ENCODE peak calls at places on chromosomes 4 and X, in eight cellular contexts. One of them, this sample, is unnamed.

GRCh38 chr4:140238353-140239041 is 84.5 kb upstream of the MAML3 start:
- DNase-seq in right lobe of liver: peak; percentile 92
- DNase-seq in hepatocyte: peak; percentile 67
- DNase-seq in PC-3: no peak
- DNase-seq in lower lobe of right lung: peak; percentile 91
- DNase-seq in Peyer's patch: peak; percentile 70
- DNase-seq in tibial artery: peak; percentile 96
- DNase-seq in uterus: peak; percentile 93
- DNase-seq in this sample: no peak

GRCh38 chr4:128354205-128354821 is 66.7 kb upstream of the PGRMC2 start:
- DNase-seq in tibial artery: no peak
- DNase-seq in uterus: no peak
- DNase-seq in right lobe of liver: peak; percentile 72
- DNase-seq in Peyer's patch: no peak
- DNase-seq in PC-3: peak; percentile 54
- DNase-seq in lower lobe of right lung: no peak
- DNase-seq in hepatocyte: peak; percentile 38
- DNase-seq in this sample: no peak

GRCh38 chr4:100042711-100043110 is 92.6 kb upstream of the H2AZ1 start:
- DNase-seq in Peyer's patch: no peak
- DNase-seq in hepatocyte: no peak
- DNase-seq in right lobe of liver: no peak
- DNase-seq in uterus: no peak
- DNase-seq in PC-3: no peak
- DNase-seq in lower lobe of right lung: no peak
- DNase-seq in tibial artery: no peak
- DNase-seq in this sample: no peak

GRCh38 chrX:9912341-9912740 is 54.8 kb upstream of the CLDN34 start:
- DNase-seq in uterus: no peak
- DNase-seq in lower lobe of right lung: no peak
- DNase-seq in hepatocyte: no peak
- DNase-seq in tibial artery: no peak
- DNase-seq in Peyer's patch: no peak
- DNase-seq in right lobe of liver: no peak
- DNase-seq in PC-3: no peak
- DNase-seq in this sample: no peak

GRCh38 chrX:37888010-37888409 is 40.6 kb upstream of the DYNLT3 start:
- DNase-seq in PC-3: no peak
- DNase-seq in uterus: no peak
- DNase-seq in hepatocyte: no peak
- DNase-seq in lower lobe of right lung: no peak
- DNase-seq in right lobe of liver: peak; percentile 39
- DNase-seq in Peyer's patch: no peak
- DNase-seq in tibial artery: no peak
- DNase-seq in this sample: no peak

GRCh38 chr4:77155631-77156345 is 1.2 kb upstream of the CCNG2 start:
- DNase-seq in tibial artery: no peak
- DNase-seq in hepatocyte: no peak
- DNase-seq in lower lobe of right lung: no peak
- DNase-seq in uterus: no peak
- DNase-seq in PC-3: no peak
- DNase-seq in Peyer's patch: no peak
- DNase-seq in right lobe of liver: no peak
- DNase-seq in this sample: no peak

GRCh38 chr4:54254915-54255246 is 25.8 kb downstream of the PDGFRA start:
- DNase-seq in right lobe of liver: no peak
- DNase-seq in tibial artery: no peak
- DNase-seq in lower lobe of right lung: no peak
- DNase-seq in PC-3: no peak
- DNase-seq in uterus: no peak
- DNase-seq in hepatocyte: no peak
- DNase-seq in Peyer's patch: no peak
- DNase-seq in this sample: no peak

GRCh38 chr4:183342541-183343533 is 20.6 kb upstream of the CLDN24 start:
- DNase-seq in Peyer's patch: no peak
- DNase-seq in PC-3: no peak
- DNase-seq in hepatocyte: no peak
- DNase-seq in uterus: no peak
- DNase-seq in tibial artery: no peak
- DNase-seq in lower lobe of right lung: no peak
- DNase-seq in right lobe of liver: no peak
- DNase-seq in this sample: no peak

GRCh38 chr4:181578911-181579310 is 664.3 kb upstream of the TENM3 start:
- DNase-seq in lower lobe of right lung: no peak
- DNase-seq in tibial artery: no peak
- DNase-seq in PC-3: no peak
- DNase-seq in right lobe of liver: no peak
- DNase-seq in uterus: no peak
- DNase-seq in hepatocyte: no peak
- DNase-seq in Peyer's patch: no peak
- DNase-seq in this sample: no peak

GRCh38 chrX:115226929-115227328 is 7.0 kb downstream of the LRCH2 start:
- DNase-seq in tibial artery: no peak
- DNase-seq in right lobe of liver: no peak
- DNase-seq in hepatocyte: peak; percentile 67
- DNase-seq in uterus: no peak
- DNase-seq in Peyer's patch: no peak
- DNase-seq in lower lobe of right lung: no peak
- DNase-seq in PC-3: peak; percentile 66
- DNase-seq in this sample: no peak

GRCh38 chr4:122831515-122832196 is 5.0 kb downstream of the FGF2 start:
- DNase-seq in PC-3: peak; percentile 38
- DNase-seq in tibial artery: no peak
- DNase-seq in uterus: no peak
- DNase-seq in right lobe of liver: no peak
- DNase-seq in Peyer's patch: no peak
- DNase-seq in hepatocyte: no peak
- DNase-seq in lower lobe of right lung: no peak
- DNase-seq in this sample: no peak

GRCh38 chrX:104721854-104722253 is 155.9 kb downstream of the IL1RAPL2 start:
- DNase-seq in uterus: no peak
- DNase-seq in Peyer's patch: no peak
- DNase-seq in PC-3: peak; percentile 78
- DNase-seq in right lobe of liver: no peak
- DNase-seq in tibial artery: no peak
- DNase-seq in lower lobe of right lung: no peak
- DNase-seq in hepatocyte: no peak
- DNase-seq in this sample: no peak

GRCh38 chr4:126338572-126338971 is 1023.8 kb downstream of the FAT4 start:
- DNase-seq in uterus: no peak
- DNase-seq in lower lobe of right lung: no peak
- DNase-seq in PC-3: no peak
- DNase-seq in right lobe of liver: no peak
- DNase-seq in tibial artery: no peak
- DNase-seq in Peyer's patch: no peak
- DNase-seq in hepatocyte: no peak
- DNase-seq in this sample: no peak

GRCh38 chr4:25413261-25413660 is 36.2 kb downstream of the ANAPC4 start:
- DNase-seq in right lobe of liver: no peak
- DNase-seq in uterus: no peak
- DNase-seq in lower lobe of right lung: no peak
- DNase-seq in Peyer's patch: no peak
- DNase-seq in PC-3: no peak
- DNase-seq in hepatocyte: no peak
- DNase-seq in tibial artery: no peak
- DNase-seq in this sample: no peak

GRCh38 chr4:172998527-172999469 is 169.8 kb upstream of the GALNT7 start:
- DNase-seq in right lobe of liver: no peak
- DNase-seq in PC-3: peak; percentile 51
- DNase-seq in tibial artery: no peak
- DNase-seq in Peyer's patch: no peak
- DNase-seq in hepatocyte: no peak
- DNase-seq in uterus: no peak
- DNase-seq in lower lobe of right lung: no peak
- DNase-seq in this sample: no peak

GRCh38 chrX:48573690-48574269 is 504 bp upstream of the RBM3 start:
- DNase-seq in PC-3: no peak
- DNase-seq in hepatocyte: peak; percentile 28
- DNase-seq in tibial artery: peak; percentile 69
- DNase-seq in lower lobe of right lung: peak; percentile 46
- DNase-seq in uterus: peak; percentile 48
- DNase-seq in Peyer's patch: no peak
- DNase-seq in right lobe of liver: peak; percentile 59
- DNase-seq in this sample: no peak

GRCh38 chr4:31086771-31087330 is 366.7 kb downstream of the PCDH7 start:
- DNase-seq in tibial artery: no peak
- DNase-seq in uterus: no peak
- DNase-seq in right lobe of liver: no peak
- DNase-seq in hepatocyte: no peak
- DNase-seq in Peyer's patch: no peak
- DNase-seq in lower lobe of right lung: no peak
- DNase-seq in PC-3: no peak
- DNase-seq in this sample: no peak
- H3K27ac ChIP-seq in tibial artery: peak overlapping the region; percentile 45
- H3K27ac ChIP-seq in uterus: no peak overlapping the region
- H3K27ac ChIP-seq in right lobe of liver: no peak overlapping the region
- H3K27ac ChIP-seq in hepatocyte: no peak overlapping the region
- H3K27ac ChIP-seq in Peyer's patch: no peak overlapping the region
- H3K27ac ChIP-seq in lower lobe of right lung: no peak overlapping the region
- H3K27ac ChIP-seq in PC-3: no peak overlapping the region
- H3K27ac ChIP-seq in this sample: no peak overlapping the region

DNA sequence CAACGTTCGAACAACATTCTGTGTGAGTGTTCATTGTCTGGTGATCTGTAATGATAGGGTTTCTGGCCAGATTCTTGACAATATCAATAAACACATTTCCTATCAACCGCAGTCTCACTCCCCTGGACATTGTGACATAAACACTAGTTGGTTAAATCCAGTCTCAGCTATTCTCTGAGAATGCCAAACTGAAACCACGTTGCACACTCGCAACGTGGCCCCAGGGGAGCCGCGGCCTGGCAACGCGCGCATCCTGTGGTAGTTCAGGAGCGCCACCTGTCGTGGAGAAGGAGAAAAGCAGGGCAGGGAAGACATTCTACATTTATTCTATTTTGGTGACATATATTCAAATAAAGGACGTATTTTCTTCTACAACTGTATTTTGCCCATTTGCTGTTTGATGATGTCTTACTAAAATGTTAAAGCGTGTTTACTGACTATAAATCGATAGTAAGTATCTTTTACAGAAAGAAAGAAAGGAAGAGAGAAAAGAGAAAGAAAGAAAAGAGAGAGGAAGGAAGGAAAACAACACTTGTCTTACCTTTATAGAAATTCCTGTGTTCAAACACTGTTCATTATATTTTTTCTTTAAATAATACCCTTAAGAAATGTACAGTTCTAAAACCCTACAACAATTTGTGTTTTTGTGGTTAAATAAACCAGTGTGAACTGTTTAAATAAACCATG is 738.3 kb upstream of the FRG1 start:
- DNase-seq in tibial artery: peak; percentile 81
- DNase-seq in lower lobe of right lung: peak; percentile 65
- DNase-seq in Peyer's patch: no peak
- DNase-seq in uterus: no peak
- DNase-seq in right lobe of liver: peak; percentile 66
- DNase-seq in PC-3: peak; percentile 44
- DNase-seq in hepatocyte: peak; percentile 83
- DNase-seq in this sample: no peak
- H3K4me3 ChIP-seq in tibial artery: peak overlapping the region; percentile 4
- H3K4me3 ChIP-seq in lower lobe of right lung: peak overlapping the region; percentile 15
- H3K4me3 ChIP-seq in Peyer's patch: no peak overlapping the region
- H3K4me3 ChIP-seq in uterus: no peak overlapping the region
- H3K4me3 ChIP-seq in right lobe of liver: peak overlapping the region; percentile 26
- H3K4me3 ChIP-seq in PC-3: peak overlapping the region; percentile 53
- H3K4me3 ChIP-seq in hepatocyte: no peak overlapping the region
- H3K4me3 ChIP-seq in this sample: no peak overlapping the region

GRCh38 chr4:82360298-82361177 is 13.3 kb downstream of the HNRNPD start:
- DNase-seq in lower lobe of right lung: no peak
- DNase-seq in tibial artery: no peak
- DNase-seq in Peyer's patch: no peak
- DNase-seq in hepatocyte: peak; percentile 20
- DNase-seq in right lobe of liver: no peak
- DNase-seq in uterus: no peak
- DNase-seq in PC-3: peak; percentile 40
- DNase-seq in this sample: no peak

GRCh38 chr4:82358773-82359324 is 14.9 kb downstream of the HNRNPD start:
- DNase-seq in lower lobe of right lung: no peak
- DNase-seq in hepatocyte: no peak
- DNase-seq in tibial artery: no peak
- DNase-seq in PC-3: no peak
- DNase-seq in uterus: no peak
- DNase-seq in Peyer's patch: no peak
- DNase-seq in right lobe of liver: no peak
- DNase-seq in this sample: no peak

GRCh38 chr4:82354788-82355187 is 19.0 kb downstream of the HNRNPD start:
- DNase-seq in PC-3: no peak
- DNase-seq in right lobe of liver: no peak
- DNase-seq in uterus: no peak
- DNase-seq in lower lobe of right lung: no peak
- DNase-seq in tibial artery: no peak
- DNase-seq in hepatocyte: no peak
- DNase-seq in Peyer's patch: no peak
- DNase-seq in this sample: no peak

GRCh38 chr4:82352825-82353370 is 20.9 kb downstream of the HNRNPD start:
- DNase-seq in PC-3: no peak
- DNase-seq in uterus: no peak
- DNase-seq in right lobe of liver: no peak
- DNase-seq in tibial artery: no peak
- DNase-seq in lower lobe of right lung: no peak
- DNase-seq in hepatocyte: no peak
- DNase-seq in Peyer's patch: no peak
- DNase-seq in this sample: no peak

DNA sequence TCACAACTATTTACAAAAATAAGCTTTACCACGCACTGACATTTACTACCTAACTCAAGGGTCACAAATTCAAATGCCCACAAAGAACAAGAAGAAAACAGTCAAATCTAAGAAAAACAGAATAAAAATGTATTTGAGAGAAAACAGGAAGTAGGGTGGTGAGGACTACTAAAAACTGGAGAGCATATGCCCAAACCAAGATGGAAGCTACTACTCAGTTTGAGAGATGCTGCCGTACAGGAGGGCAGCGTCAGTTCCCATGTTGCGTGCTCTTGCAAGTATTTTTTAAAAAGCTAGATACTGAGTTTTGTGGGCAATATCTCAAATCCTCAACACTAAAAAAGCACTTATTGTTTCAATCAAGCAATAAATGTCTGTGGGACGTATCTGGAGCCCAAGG is 16.2 kb downstream of the HNRNPD start:
- DNase-seq in Peyer's patch: no peak
- DNase-seq in lower lobe of right lung: no peak
- DNase-seq in tibial artery: no peak
- DNase-seq in uterus: no peak
- DNase-seq in PC-3: no peak
- DNase-seq in hepatocyte: no peak
- DNase-seq in right lobe of liver: no peak
- DNase-seq in this sample: no peak
- H3K36me3 ChIP-seq in Peyer's patch: no peaks in the 10 kb centered on the region
- H3K36me3 ChIP-seq in lower lobe of right lung: peaks cover 61% of the 10 kb centered on the region
- H3K36me3 ChIP-seq in tibial artery: peaks cover 42% of the 10 kb centered on the region
- H3K36me3 ChIP-seq in uterus: no peaks in the 10 kb centered on the region
- H3K36me3 ChIP-seq in PC-3: peaks cover 70% of the 10 kb centered on the region
- H3K36me3 ChIP-seq in hepatocyte: peaks cover 6% of the 10 kb centered on the region
- H3K36me3 ChIP-seq in right lobe of liver: no peaks in the 10 kb centered on the region
- H3K36me3 ChIP-seq in this sample: peaks cover 15% of the 10 kb centered on the region

DNA sequence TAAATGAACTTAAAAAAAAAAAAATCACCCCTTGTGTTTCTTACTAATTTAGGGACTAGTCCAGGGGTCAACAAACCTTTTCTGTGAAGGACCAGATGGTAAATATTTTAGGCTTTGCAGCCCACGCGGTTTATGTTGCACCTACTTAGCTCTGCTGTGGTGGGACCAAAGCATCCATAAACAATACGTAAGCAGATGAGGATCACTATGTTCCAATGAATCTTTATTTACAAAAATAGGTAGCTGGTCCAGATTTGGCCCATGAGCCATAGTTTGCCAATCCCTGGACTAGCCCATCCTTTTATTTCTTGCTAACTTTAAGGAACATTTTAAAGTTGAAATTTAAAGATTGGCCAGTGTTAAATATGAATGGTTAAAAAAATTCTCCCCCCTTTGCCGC is 95.3 kb downstream of the AFF1 start:
- DNase-seq in PC-3: no peak
- DNase-seq in hepatocyte: no peak
- DNase-seq in uterus: no peak
- DNase-seq in Peyer's patch: no peak
- DNase-seq in right lobe of liver: no peak
- DNase-seq in tibial artery: no peak
- DNase-seq in lower lobe of right lung: no peak
- DNase-seq in this sample: no peak
- H3K27ac ChIP-seq in PC-3: no peak overlapping the region
- H3K27ac ChIP-seq in hepatocyte: peak overlapping the region; percentile 65
- H3K27ac ChIP-seq in uterus: peak overlapping the region; percentile 79
- H3K27ac ChIP-seq in Peyer's patch: no peak overlapping the region
- H3K27ac ChIP-seq in right lobe of liver: peak overlapping the region; percentile 6
- H3K27ac ChIP-seq in tibial artery: peak overlapping the region; percentile 72
- H3K27ac ChIP-seq in lower lobe of right lung: peak overlapping the region; percentile 62
- H3K27ac ChIP-seq in this sample: no peak overlapping the region